ENCODE peak calls at places on chromosomes 1 and 21, in five cellular contexts. R is ovary, E is heart left ventricle, W is colonic mucosa, O is HCT116. I is an unnamed sample.
A peak's percentile ranks its signal among the peaks of the same experiment; 100 is the strongest.

GRCh38 chr1:107152332-107152731 is 11.5 kb downstream of the NTNG1 start:
- DNase-seq in R (no peak), E (no peak), W (no peak), O (no peak), I (no peak)

GRCh38 chr1:218658899-218659298 is 313.8 kb downstream of the TGFB2 start:
- DNase-seq in R (no peak), E (no peak), W (no peak), O (no peak), I (peak; percentile 46)

GRCh38 chr1:15224903-15225485 is 22.0 kb upstream of the FHAD1 start:
- DNase-seq in R (no peak), E (no peak), W (no peak), O (no peak), I (no peak)

GRCh38 chr1:32273389-32274208 is 18.3 kb upstream of the HDAC1 start:
- DNase-seq in R (no peak), E (no peak), W (peak; percentile 77), O (no peak), I (no peak)

GRCh38 chr1:47709302-47710074 is 271.6 kb downstream of the FOXD2 start:
- DNase-seq in R (no peak), E (peak; percentile 35), W (peak; percentile 54), O (no peak), I (no peak)

GRCh38 chr1:116755036-116755435 is 806 bp downstream of the CD2 start:
- DNase-seq in R (no peak), E (no peak), W (no peak), O (no peak), I (no peak)

GRCh38 chr1:195336718-195337269 is 1271.4 kb downstream of the KCNT2 start:
- DNase-seq in R (no peak), E (no peak), W (no peak), O (no peak), I (no peak)

GRCh38 chr1:36829951-36830350 is 204.4 kb downstream of the GRIK3 start:
- DNase-seq in R (no peak), E (no peak), W (no peak), O (no peak), I (no peak)

GRCh38 chr1:203996126-203996525 is 76.8 kb upstream of the SOX13 start:
- DNase-seq in R (no peak), E (no peak), W (no peak), O (no peak), I (no peak)

GRCh38 chr1:24850353-24850905 is 79.6 kb downstream of the RUNX3 start:
- DNase-seq in R (no peak), E (no peak), W (no peak), O (no peak), I (no peak)

GRCh38 chr1:2504224-2504948 is 22.0 kb downstream of the PANK4 start:
- DNase-seq in R (no peak), E (no peak), W (no peak), O (no peak), I (no peak)

GRCh38 chr21:38839683-38840286 is 34.1 kb downstream of the ETS2 start:
- DNase-seq in R (no peak), E (no peak), W (peak; percentile 12), O (peak; percentile 21), I (peak; percentile 81)

GRCh38 chr1:223125249-223125648 is 17.8 kb downstream of the TLR5 start:
- DNase-seq in R (no peak), E (no peak), W (no peak), O (no peak), I (no peak)

GRCh38 chr1:223133301-223133823 is 9.7 kb downstream of the TLR5 start:
- DNase-seq in R (no peak), E (no peak), W (no peak), O (no peak), I (no peak)

GRCh38 chr1:223133824-223134435 is 9.1 kb downstream of the TLR5 start:
- DNase-seq in R (peak; percentile 88), E (peak; percentile 90), W (peak; percentile 88), O (peak; percentile 74), I (peak; percentile 74)

GRCh38 chr1:223135176-223135575 is 7.9 kb downstream of the TLR5 start:
- DNase-seq in R (peak; percentile 65), E (peak; percentile 55), W (peak; percentile 47), O (no peak), I (peak; percentile 88)

GRCh38 chr1:223129229-223129851 is 13.7 kb downstream of the TLR5 start:
- DNase-seq in R (peak; percentile 75), E (peak; percentile 84), W (peak; percentile 75), O (no peak), I (peak; percentile 31)
- H3K4me3 ChIP-seq in R (peak overlapping the region; percentile 14), E (peak overlapping the region; percentile 37), W (no peak overlapping the region), O (no peak overlapping the region), I (peak overlapping the region; percentile 52)

DNA sequence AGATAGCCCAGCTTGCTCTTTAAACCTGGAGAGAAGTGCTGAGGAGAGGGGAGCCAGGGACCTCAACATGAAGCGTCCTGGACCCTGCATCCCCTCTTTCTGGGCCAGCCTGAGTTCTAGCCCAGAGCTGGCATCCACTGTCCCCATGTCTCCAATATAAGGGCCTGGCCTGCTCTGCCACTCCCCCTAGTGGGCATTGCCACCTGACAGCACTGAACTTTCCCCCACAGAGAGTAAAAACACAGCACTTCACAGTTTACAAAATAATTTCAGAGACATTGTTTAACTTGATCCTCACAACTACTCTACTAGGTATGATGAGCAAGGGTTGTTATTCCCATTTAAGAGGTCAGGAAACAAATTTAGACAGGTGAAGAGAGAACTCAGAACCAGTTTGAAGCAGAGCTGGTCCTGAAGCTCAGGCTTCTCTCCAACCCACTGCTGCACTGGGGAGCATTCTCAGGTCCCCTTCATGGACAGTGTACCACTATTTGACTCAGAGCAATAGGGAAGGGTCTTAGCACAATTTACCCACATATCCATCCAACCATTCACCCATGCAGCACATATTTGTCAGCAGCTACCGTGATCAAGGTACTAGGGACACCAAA is 151.2 kb downstream of the DMRTA2 start:
- DNase-seq in R (no peak), E (peak; percentile 49), W (peak; percentile 49), O (peak; percentile 4), I (peak; percentile 13)
- TF ChIP-seq CTCF in R (no peak), E (peak; percentile 48), W (peak; percentile 50), O (peak; percentile 78), I (peak; percentile 66)

GRCh38 chr1:31029031-31029430 is 36.5 kb downstream of the PUM1 start:
- DNase-seq in R (no peak), E (no peak), W (no peak), O (no peak), I (peak; percentile 41)
- H3K4me3 ChIP-seq in R (no peak overlapping the region), E (no peak overlapping the region), W (no peak overlapping the region), O (no peak overlapping the region), I (no peak overlapping the region)

GRCh38 chr1:161747789-161748188 is 1.8 kb upstream of the DUSP12 start:
- DNase-seq in R (no peak), E (no peak), W (no peak), O (no peak), I (no peak)

GRCh38 chr1:161749509-161750407 is at the start of gene DUSP12:
- DNase-seq in R (peak; percentile 91), E (peak; percentile 96), W (peak; percentile 94), O (peak; percentile 90), I (peak; percentile 96)
- TF ChIP-seq CTCF in R (no peak), E (no peak), W (no peak), O (peak; percentile 10), I (peak; percentile 43)

DNA sequence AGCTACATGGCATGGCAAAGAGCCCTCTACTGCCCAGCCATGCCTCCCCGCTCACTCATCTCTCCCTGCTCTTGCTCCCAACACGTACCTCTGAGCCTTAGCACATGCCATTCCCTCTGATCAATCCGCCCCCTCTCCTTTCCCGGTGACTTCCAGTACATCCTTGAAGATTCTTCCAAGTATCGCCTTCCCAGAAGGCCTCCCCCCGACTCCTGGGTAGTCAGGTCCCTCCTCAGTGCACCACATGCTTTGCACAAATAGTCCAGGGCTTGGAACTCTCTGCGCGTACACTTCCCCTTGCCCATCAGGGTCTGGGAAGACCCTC is 77.0 kb upstream of the IFFO2 start:
- DNase-seq in R (no peak), E (no peak), W (no peak), O (no peak), I (no peak)
- H3K4me3 ChIP-seq in R (no peak overlapping the region), E (no peak overlapping the region), W (no peak overlapping the region), O (no peak overlapping the region), I (no peak overlapping the region)

GRCh38 chr1:155277896-155278688 is 829 bp downstream of the HCN3 start:
- DNase-seq in R (peak; percentile 71), E (peak; percentile 53), W (peak; percentile 78), O (no peak), I (no peak)
- TF ChIP-seq CTCF in R (no peak), E (no peak), W (peak; percentile 39), O (peak; percentile 51), I (peak; percentile 41)

DNA sequence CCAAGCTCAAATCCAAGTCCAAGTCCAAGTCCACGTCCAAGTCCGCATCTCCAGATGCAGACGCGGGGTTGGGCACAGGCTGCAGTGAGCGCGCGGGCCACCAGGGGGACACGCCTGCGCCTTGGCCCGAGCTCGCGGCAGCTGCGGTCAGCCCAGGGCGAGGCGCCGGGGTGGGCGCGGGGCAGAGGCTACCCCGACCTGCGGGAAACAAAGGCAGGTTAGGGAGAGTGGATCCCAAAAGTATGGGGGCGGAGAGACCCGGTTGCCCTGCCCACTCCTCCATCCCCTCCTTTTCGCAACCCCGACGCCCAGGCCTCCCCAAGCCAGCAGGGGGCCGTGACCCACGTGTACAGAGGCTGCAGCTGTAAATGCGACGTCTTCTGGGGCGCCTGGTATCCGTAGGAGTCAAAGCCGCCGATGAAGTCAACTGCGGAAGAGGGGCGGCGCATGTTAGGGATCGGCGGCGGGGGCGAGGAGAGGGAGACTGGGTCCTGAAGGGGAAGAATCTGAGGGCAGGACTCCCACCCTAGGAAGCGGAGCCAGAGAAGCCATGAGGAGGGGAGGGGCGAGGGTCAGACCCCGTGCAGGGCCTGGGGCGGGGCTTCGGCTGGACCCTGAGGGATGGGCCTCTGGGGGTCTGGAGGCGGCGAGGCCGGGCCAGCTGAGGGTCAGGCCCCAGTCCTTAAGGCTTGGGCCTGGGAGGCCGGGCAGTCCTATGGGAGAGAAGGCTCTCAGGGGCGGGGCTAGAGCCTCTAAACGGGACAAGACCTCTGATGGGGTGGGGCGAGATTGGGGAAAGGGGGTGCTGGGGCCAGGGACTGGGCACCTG is 58.0 kb downstream of the NKAIN1 start:
- DNase-seq in R (no peak), E (peak; percentile 61), W (peak; percentile 66), O (peak; percentile 47), I (peak; percentile 24)
- H3K4me3 ChIP-seq in R (no peak overlapping the region), E (peak overlapping the region; percentile 28), W (no peak overlapping the region), O (peak overlapping the region; percentile 26), I (peak overlapping the region; percentile 30)

I was measured in AG10803.